ENCODE peak calls at places on chromosomes 7 and 10, in six cellular contexts. N is Panc1, I is ovary, P is left ventricle myocardium inferior, H is IMR-90, W is astrocyte. O is an unnamed sample. For H3K4me1, the result is how much of the 10 kb centered on the place peaks cover.

GRCh38 chr7:31051598-31052503 is at the start of gene ADCYAP1R1:
- DNase-seq in P (peak), H (no peak), W (no peak), N (no peak), I (no peak), O (peak)

GRCh38 chr7:43491984-43492383 is 90.9 kb upstream of the STK17A start:
- DNase-seq in I (no peak), W (peak), N (no peak), P (no peak), H (peak), O (peak)

GRCh38 chr10:17025444-17026295 is 103.9 kb downstream of the CUBN start:
- DNase-seq in P (no peak), I (no peak), N (no peak), W (peak), H (peak), O (no peak)

GRCh38 chr7:7438851-7439250 is 96.8 kb downstream of the COL28A1 start:
- DNase-seq in W (peak), I (no peak), H (peak), N (peak), P (no peak), O (peak)

GRCh38 chr7:112084506-112084905 is 121.7 kb downstream of the DOCK4 start:
- DNase-seq in N (no peak), P (no peak), H (peak), I (no peak), W (no peak), O (peak)

GRCh38 chr10:79025113-79025832 is 43.5 kb upstream of the ZMIZ1 start:
- DNase-seq in I (no peak), W (no peak), N (no peak), P (no peak), H (no peak), O (peak)

GRCh38 chr7:497946-498655 is 21.5 kb downstream of the PDGFA start:
- DNase-seq in H (no peak), P (peak), W (no peak), N (no peak), I (no peak), O (no peak)

GRCh38 chr7:1533255-1533568 is 2.7 kb downstream of the MAFK start:
- DNase-seq in N (no peak), H (no peak), W (no peak), I (no peak), P (no peak), O (no peak)

GRCh38 chr7:99083733-99084132 is 60.2 kb downstream of the SMURF1 start:
- DNase-seq in P (no peak), I (no peak), W (no peak), H (no peak), N (no peak), O (no peak)

GRCh38 chr7:67842571-67842970 is 845.9 kb downstream of the TYW1 start:
- DNase-seq in P (no peak), N (no peak), W (no peak), I (no peak), H (no peak), O (no peak)

GRCh38 chr10:6431186-6431585 is 148.9 kb downstream of the PRKCQ start:
- DNase-seq in H (no peak), N (no peak), W (no peak), I (no peak), P (no peak), O (no peak)

GRCh38 chr7:106679153-106679931 is 18.4 kb upstream of the CCDC71L start:
- DNase-seq in P (no peak), W (peak), H (peak), I (no peak), N (no peak), O (peak)

GRCh38 chr7:22137026-22137425 is 191.3 kb upstream of the CDCA7L start:
- DNase-seq in W (peak), N (no peak), I (no peak), H (peak), P (no peak), O (no peak)

GRCh38 chr7:30925117-30925516 is 13.5 kb downstream of the AQP1 start:
- DNase-seq in I (peak), H (no peak), W (no peak), N (no peak), P (no peak), O (no peak)

GRCh38 chr10:59176241-59177030 is at the start of gene PHYHIPL:
- DNase-seq in W (no peak), P (no peak), N (no peak), H (no peak), I (peak), O (no peak)

GRCh38 chr7:38916396-38916795 is 7.4 kb upstream of the VPS41 start:
- DNase-seq in I (no peak), W (no peak), N (no peak), H (no peak), P (no peak), O (no peak)

GRCh38 chr7:37448637-37449331 is at the start of gene ELMO1:
- DNase-seq in P (peak), W (peak), H (peak), I (peak), N (no peak), O (peak)

GRCh38 chr7:99499356-99499712 is 747 bp downstream of the ZNF394 start:
- DNase-seq in H (no peak), N (no peak), W (peak), I (no peak), P (no peak), O (no peak)

GRCh38 chr7:102404005-102404861 is 8.1 kb downstream of the PRKRIP1 start:
- DNase-seq in I (no peak), P (no peak), N (peak), H (peak), W (peak), O (peak)

GRCh38 chr7:44823266-44823781 is 24.6 kb downstream of the H2AZ2 start:
- DNase-seq in W (no peak), P (no peak), N (no peak), H (no peak), I (no peak), O (no peak)

GRCh38 chr10:33743429-33743857 is 409.0 kb upstream of the NRP1 start:
- DNase-seq in I (no peak), N (no peak), H (no peak), W (no peak), P (no peak), O (no peak)

GRCh38 chr7:138752568-138753518 is 45.0 kb upstream of the TMEM213 start:
- DNase-seq in N (peak), I (no peak), H (peak), P (peak), W (peak), O (peak)

GRCh38 chr10:43137701-43137970 is 609 bp upstream of the CSGALNACT2 start:
- DNase-seq in I (peak), N (no peak), W (peak), H (peak), P (peak), O (peak)

GRCh38 chr7:151249732-151250072 is 1.2 kb upstream of the SMARCD3 start:
- DNase-seq in H (peak), W (peak), N (no peak), I (peak), P (peak), O (peak)

GRCh38 chr7:18320971-18321567 is 174.5 kb upstream of the HDAC9 start:
- DNase-seq in H (peak), I (no peak), P (no peak), W (peak), N (peak), O (peak)

GRCh38 chr7:99554929-99555328 is 3.0 kb upstream of the FAM200A start:
- DNase-seq in P (no peak), W (no peak), H (no peak), N (no peak), I (no peak), O (no peak)

GRCh38 chr7:105707967-105708580 is 126.8 kb upstream of the EFCAB10 start:
- DNase-seq in P (no peak), N (no peak), W (no peak), H (no peak), I (no peak), O (no peak)

GRCh38 chr10:11411926-11412545 is 199.4 kb downstream of the USP6NL start:
- DNase-seq in H (no peak), W (no peak), I (no peak), N (no peak), P (no peak), O (peak)

GRCh38 chr7:27112960-27113949 is 10.8 kb upstream of the HOXA2 start:
- DNase-seq in N (no peak), W (peak), H (peak), P (no peak), I (no peak), O (no peak)

GRCh38 chr10:98694014-98694413 is 247.3 kb upstream of the HPS1 start:
- DNase-seq in W (no peak), P (no peak), I (no peak), H (no peak), N (no peak), O (no peak)

GRCh38 chr7:107972075-107972482 is 30.9 kb downstream of the LAMB1 start:
- DNase-seq in P (no peak), I (no peak), H (peak), W (peak), N (no peak), O (no peak)

GRCh38 chr10:37948210-37948609 is 28.2 kb downstream of the ZNF25 start:
- DNase-seq in I (no peak), P (no peak), H (no peak), N (no peak), W (peak), O (no peak)

GRCh38 chr10:60594476-60595051 is 183.7 kb upstream of the CDK1 start:
- DNase-seq in N (no peak), W (peak), I (no peak), P (no peak), H (peak), O (no peak)

GRCh38 chr7:3309140-3309539 is 8.1 kb downstream of the SDK1 start:
- DNase-seq in W (no peak), I (no peak), H (peak), P (no peak), N (no peak), O (peak)

GRCh38 chr7:13433946-13434345 is 555.5 kb downstream of the ETV1 start:
- DNase-seq in N (no peak), I (no peak), P (no peak), W (no peak), H (no peak), O (no peak)

GRCh38 chr7:44075296-44076075 is 6.8 kb downstream of the POLM start:
- DNase-seq in N (no peak), I (no peak), W (no peak), H (no peak), P (no peak), O (no peak)

GRCh38 chr7:111990597-111990996 is 215.6 kb downstream of the DOCK4 start:
- DNase-seq in I (no peak), W (no peak), P (no peak), H (no peak), N (no peak), O (peak)

DNA sequence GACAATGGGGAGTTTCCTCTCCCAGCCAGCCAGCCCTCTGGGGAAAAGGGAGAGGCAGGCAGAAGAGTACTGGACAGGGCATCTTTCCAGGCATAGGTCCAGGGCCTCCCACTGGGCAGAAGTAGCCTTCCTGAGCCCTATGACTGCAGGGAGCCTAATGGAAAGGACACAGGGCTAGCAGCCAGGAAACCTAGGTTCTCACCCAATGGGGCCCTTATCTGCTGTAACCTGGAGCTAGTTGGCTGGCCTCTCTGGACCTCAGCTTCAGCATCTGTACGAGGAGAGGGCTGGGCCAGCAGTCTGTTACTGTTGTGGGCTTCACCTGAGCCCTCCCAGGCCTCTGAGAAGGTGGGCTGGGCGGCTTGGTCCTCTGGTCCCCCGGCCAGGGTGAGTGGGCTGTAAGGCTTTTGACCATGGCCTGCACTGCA is 22.4 kb downstream of the LDB3 start:
- DNase-seq in P (peak), W (no peak), N (no peak), I (no peak), H (no peak), O (no peak)
- H3K4me1 ChIP-seq in P (under half), W (under half), N (under half), I (under half), H (under half), O (half or more)

GRCh38 chr10:80202934-80203834 is 2.2 kb downstream of the ANXA11 start:
- DNase-seq in I (peak), H (peak), P (peak), N (no peak), W (peak), O (peak)
- H3K4me1 ChIP-seq in I (under half), H (under half), P (half or more), N (half or more), W (under half), O (under half)

DNA sequence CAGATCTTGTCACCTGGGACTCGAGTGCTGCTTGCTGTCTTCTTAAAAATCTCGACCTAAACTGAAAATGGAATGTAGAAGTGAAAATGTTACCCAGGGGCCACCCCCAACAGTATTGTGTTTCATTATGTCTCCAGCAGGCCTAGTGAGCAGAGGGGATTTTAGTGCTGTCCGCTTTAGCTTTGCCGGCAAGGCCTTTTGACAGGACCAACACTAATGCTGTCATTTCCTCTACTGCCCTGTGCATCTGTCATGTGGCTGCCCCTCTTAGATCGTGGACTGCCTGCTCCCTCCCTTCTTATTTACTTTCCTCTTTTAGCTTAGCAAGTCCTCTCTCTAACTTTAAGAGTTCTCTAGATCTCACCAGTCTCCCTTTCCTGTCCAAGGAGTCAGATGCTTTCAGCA is 639.9 kb downstream of the AUTS2 start:
- DNase-seq in P (no peak), I (no peak), N (no peak), H (no peak), W (no peak), O (no peak)
- H3K4me1 ChIP-seq in P (under half), I (under half), N (under half), H (under half), W (under half), O (under half)

GRCh38 chr10:131909014-131909808 is 8.4 kb downstream of the PPP2R2D start:
- DNase-seq in H (no peak), N (no peak), P (no peak), W (no peak), I (no peak), O (no peak)
- H3K4me1 ChIP-seq in H (under half), N (under half), P (half or more), W (under half), I (under half), O (under half)

GRCh38 chr10:24902400-24902728 is 50.0 kb downstream of the PRTFDC1 start:
- DNase-seq in H (no peak), W (no peak), P (no peak), N (no peak), I (no peak), O (no peak)
- H3K4me1 ChIP-seq in H (under half), W (under half), P (under half), N (under half), I (under half), O (under half)

O was measured in cardiac muscle cell.